ENCODE peak calls at places on chromosome 1, in ten cellular contexts. T is upper lobe of left lung, G is SK-N-SH, S is endothelial cell of umbilical vein, Z is esophagus muscularis mucosa, A is breast epithelium, K is Panc1, J is vagina, H is prostate gland, B is GM23338. O is an unnamed sample.

GRCh38 chr1:147264158-147264768 is 21.8 kb downstream of the CHD1L start:
- DNase-seq in J (no peak), A (no peak), Z (no peak), T (no peak), H (no peak), S (no peak), G (no peak), B (no peak), K (no peak), O (no peak)

GRCh38 chr1:65441464-65441863 is 21.0 kb downstream of the LEPR start:
- DNase-seq in A (no peak), S (no peak), Z (no peak), K (no peak), G (no peak), T (no peak), J (no peak), B (no peak), H (no peak), O (no peak)

GRCh38 chr1:203281033-203281432 is 24.3 kb upstream of the BTG2 start:
- DNase-seq in G (no peak), H (no peak), J (no peak), A (peak; percentile 17), K (no peak), B (no peak), T (no peak), S (no peak), Z (no peak), O (no peak)

GRCh38 chr1:16900771-16901170 is 5.0 kb downstream of the RNU1-2 start:
- DNase-seq in T (no peak), H (no peak), B (no peak), G (no peak), S (peak; percentile 53), K (no peak), A (no peak), Z (no peak), J (no peak), O (no peak)

GRCh38 chr1:203197625-203198024 is 11.1 kb upstream of the CHI3L1 start:
- DNase-seq in H (no peak), K (no peak), B (no peak), S (no peak), Z (no peak), T (no peak), A (no peak), J (no peak), G (no peak), O (no peak)

GRCh38 chr1:16172232-16172830 is 16.5 kb upstream of the EPHA2 start:
- DNase-seq in B (no peak), Z (no peak), K (no peak), S (no peak), J (no peak), A (no peak), H (no peak), T (no peak), G (no peak), O (no peak)

GRCh38 chr1:43934986-43935324 is 1.4 kb downstream of the ARTN start:
- DNase-seq in K (no peak), T (no peak), S (no peak), H (no peak), G (no peak), B (no peak), Z (no peak), A (no peak), J (no peak), O (no peak)

GRCh38 chr1:22826630-22827580 is 116.3 kb downstream of the EPHB2 start:
- DNase-seq in G (no peak), A (peak; percentile 78), T (no peak), S (peak; percentile 30), B (peak; percentile 70), K (no peak), J (no peak), H (peak; percentile 75), Z (no peak), O (peak; percentile 51)

GRCh38 chr1:214249651-214250050 is 31.3 kb upstream of the SMYD2 start:
- DNase-seq in H (no peak), S (no peak), B (no peak), Z (no peak), A (no peak), G (no peak), T (peak; percentile 22), K (no peak), J (no peak), O (no peak)

GRCh38 chr1:162072770-162073169 is 3.3 kb downstream of the NOS1AP start:
- DNase-seq in G (no peak), H (no peak), T (no peak), Z (peak; percentile 81), K (no peak), A (no peak), S (peak; percentile 40), B (no peak), J (no peak), O (no peak)

GRCh38 chr1:181517181-181517875 is 34.0 kb downstream of the CACNA1E start:
- DNase-seq in K (no peak), T (no peak), H (no peak), B (no peak), G (no peak), S (no peak), Z (no peak), J (peak; percentile 47), A (no peak), O (no peak)
- H3K4me3 ChIP-seq in K (no peak overlapping the region), T (no peak overlapping the region), H (no peak overlapping the region), B (no peak overlapping the region), G (no peak overlapping the region), S (no peak overlapping the region), Z (no peak overlapping the region), J (no peak overlapping the region), A (no peak overlapping the region), O (no peak overlapping the region)

GRCh38 chr1:205725514-205725913 is 24.5 kb downstream of the NUCKS1 start:
- DNase-seq in B (no peak), K (no peak), Z (no peak), S (no peak), H (no peak), T (no peak), A (no peak), G (no peak), J (no peak), O (no peak)
- H3K36me3 ChIP-seq in B (peaks cover 49% of the 10 kb centered on the region), K (peaks cover 36% of the 10 kb centered on the region), Z (peaks cover 74% of the 10 kb centered on the region), S (peaks cover 16% of the 10 kb centered on the region), H (no peaks in the 10 kb centered on the region), T (peaks cover 9% of the 10 kb centered on the region), A (peaks cover 3% of the 10 kb centered on the region), G (peaks cover 53% of the 10 kb centered on the region), J (peaks cover 42% of the 10 kb centered on the region), O (peaks cover 68% of the 10 kb centered on the region)

GRCh38 chr1:183161391-183161790 is 24.7 kb upstream of the LAMC2 start:
- DNase-seq in J (no peak), K (no peak), H (no peak), G (no peak), B (no peak), T (no peak), S (no peak), A (no peak), Z (no peak), O (no peak)

GRCh38 chr1:183164350-183164749 is 21.7 kb upstream of the LAMC2 start:
- DNase-seq in T (no peak), J (no peak), H (no peak), K (no peak), S (peak; percentile 44), B (peak; percentile 78), G (no peak), A (peak; percentile 64), Z (no peak), O (no peak)

GRCh38 chr1:183163311-183163710 is 22.8 kb upstream of the LAMC2 start:
- DNase-seq in G (no peak), Z (no peak), J (no peak), A (no peak), T (no peak), S (peak; percentile 58), B (no peak), K (peak; percentile 87), H (no peak), O (no peak)

GRCh38 chr1:183155939-183156338 is 30.1 kb upstream of the LAMC2 start:
- DNase-seq in T (no peak), K (no peak), B (no peak), Z (no peak), G (no peak), J (no peak), H (no peak), A (no peak), S (no peak), O (no peak)

GRCh38 chr1:183159960-183160359 is 26.1 kb upstream of the LAMC2 start:
- DNase-seq in S (no peak), K (no peak), Z (no peak), G (no peak), T (no peak), J (no peak), A (peak; percentile 87), B (no peak), H (peak; percentile 93), O (no peak)
- TF ChIP-seq POLR2AphosphoS5 in S (no peak), K (no peak), Z (no peak), G (no peak), T (peak; percentile 42), J (peak; percentile 37), A (peak; percentile 50), B (no peak), H (peak; percentile 94), O (no peak)

GRCh38 chr1:27598902-27599528 is 4.9 kb downstream of the AHDC1 start:
- DNase-seq in H (no peak), Z (no peak), J (no peak), G (no peak), K (no peak), T (peak; percentile 79), S (peak; percentile 85), A (no peak), B (no peak), O (no peak)
- H3K4me3 ChIP-seq in H (no peak overlapping the region), Z (peak overlapping the region; percentile 26), J (peak overlapping the region; percentile 29), G (no peak overlapping the region), K (no peak overlapping the region), T (no peak overlapping the region), S (no peak overlapping the region), A (no peak overlapping the region), B (peak overlapping the region; percentile 17), O (no peak overlapping the region)

GRCh38 chr1:112708489-112708888 is 1.6 kb upstream of the RHOC start:
- DNase-seq in Z (no peak), J (no peak), K (no peak), B (no peak), S (no peak), A (no peak), H (no peak), G (no peak), T (no peak), O (no peak)
- H3K36me3 ChIP-seq in Z (peaks cover 4% of the 10 kb centered on the region), J (peaks cover 4% of the 10 kb centered on the region), K (peaks cover 2% of the 10 kb centered on the region), B (no peaks in the 10 kb centered on the region), S (no peaks in the 10 kb centered on the region), A (no peaks in the 10 kb centered on the region), H (no peaks in the 10 kb centered on the region), G (peaks cover 3% of the 10 kb centered on the region), T (no peaks in the 10 kb centered on the region), O (no peaks in the 10 kb centered on the region)

O was measured in spleen.